ENCODE peak calls at places on chromosome 5, in seven cellular contexts. L, N, Y, E, C, G and P are unnamed samples.

GRCh38 chr5:156505101-156505500 is 178.1 kb downstream of the SGCD start:
- DNase-seq in N (no peak), Y (no peak), L (no peak), E (no peak), C (no peak), G (no peak), P (no peak)

GRCh38 chr5:160280384-160281090 is 31.8 kb downstream of the CCNJL start:
- DNase-seq in Y (no peak), C (no peak), G (no peak), E (no peak), N (no peak), L (no peak), P (no peak)

GRCh38 chr5:142202282-142202681 is 93.7 kb downstream of the NDFIP1 start:
- DNase-seq in N (no peak), C (no peak), G (no peak), L (no peak), Y (no peak), E (no peak), P (no peak)

GRCh38 chr5:61280205-61280604 is 51.9 kb upstream of the ZSWIM6 start:
- DNase-seq in Y (no peak), N (no peak), L (no peak), C (peak), G (no peak), E (no peak), P (no peak)

GRCh38 chr5:124706729-124707361 is 39.6 kb downstream of the ZNF608 start:
- DNase-seq in N (no peak), E (no peak), L (no peak), C (peak), Y (no peak), G (no peak), P (peak)

GRCh38 chr5:6705959-6706358 is 7.3 kb upstream of the TENT4A start:
- DNase-seq in Y (no peak), G (no peak), N (no peak), C (no peak), L (no peak), E (no peak), P (no peak)

GRCh38 chr5:33312631-33313030 is 128.1 kb upstream of the TARS1 start:
- DNase-seq in N (no peak), Y (no peak), E (no peak), C (no peak), G (no peak), L (no peak), P (no peak)

GRCh38 chr5:132466453-132467291 is 23.9 kb downstream of the IRF1 start:
- DNase-seq in G (no peak), N (no peak), Y (peak), E (peak), C (peak), L (peak), P (no peak)

GRCh38 chr5:159923008-159923407 is 6.7 kb downstream of the ADRA1B start:
- DNase-seq in E (no peak), N (no peak), C (no peak), L (no peak), Y (no peak), G (no peak), P (peak)

GRCh38 chr5:39420482-39421145 is 4.2 kb downstream of the DAB2 start:
- DNase-seq in C (no peak), E (no peak), Y (no peak), G (no peak), L (no peak), N (no peak), P (peak)

GRCh38 chr5:169710675-169711074 is 73.6 kb downstream of the DOCK2 start:
- DNase-seq in N (no peak), L (no peak), G (no peak), E (no peak), Y (no peak), C (no peak), P (no peak)

GRCh38 chr5:19018822-19019221 is 969.2 kb downstream of the CDH18 start:
- DNase-seq in E (no peak), N (no peak), Y (no peak), C (no peak), G (no peak), L (no peak), P (peak)

GRCh38 chr5:36882250-36882649 is 5.7 kb downstream of the NIPBL start:
- DNase-seq in N (no peak), C (peak), G (no peak), L (no peak), E (no peak), Y (no peak), P (no peak)

GRCh38 chr5:160298189-160298588 is 14.2 kb downstream of the CCNJL start:
- DNase-seq in Y (no peak), C (no peak), L (no peak), G (no peak), N (no peak), E (no peak), P (no peak)

GRCh38 chr5:6496207-6496584 is 47.5 kb downstream of the UBE2QL1 start:
- DNase-seq in Y (no peak), C (peak), E (no peak), N (no peak), G (no peak), L (peak), P (no peak)

GRCh38 chr5:86917117-86917579 is 299.4 kb downstream of the COX7C start:
- DNase-seq in N (peak), L (peak), C (peak), G (no peak), E (peak), Y (no peak), P (no peak)

GRCh38 chr5:154380263-154380662 is 65.5 kb upstream of the SAP30L start:
- DNase-seq in L (no peak), N (no peak), E (no peak), Y (no peak), C (no peak), G (no peak), P (peak)

GRCh38 chr5:72166070-72166979 is 59.0 kb downstream of the MAP1B start:
- DNase-seq in C (no peak), E (no peak), Y (no peak), L (no peak), N (no peak), G (no peak), P (no peak)

GRCh38 chr5:1134478-1134877 is 22.6 kb upstream of the SLC12A7 start:
- DNase-seq in C (peak), E (no peak), L (no peak), Y (no peak), N (no peak), G (no peak), P (no peak)

GRCh38 chr5:176648467-176649194 is 1.3 kb downstream of the TSPAN17 start:
- DNase-seq in L (peak), C (no peak), N (no peak), Y (no peak), G (no peak), E (peak), P (no peak)

GRCh38 chr5:135386886-135387628 is 12.0 kb downstream of the MACROH2A1 start:
- DNase-seq in Y (no peak), G (no peak), L (no peak), N (no peak), C (no peak), E (no peak), P (no peak)

GRCh38 chr5:92874790-92875189 is 706.2 kb downstream of the NR2F1-AS1 start:
- DNase-seq in C (no peak), L (no peak), N (no peak), Y (no peak), E (no peak), G (no peak), P (no peak)